ENCODE peak calls at places on chromosomes 11 and 22, in six cellular contexts. M is psoas muscle, K is IMR-90, N is K562, F is adrenal gland, J is HCT116. U is an unnamed sample.

GRCh38 chr11:75077316-75077715 is 19.4 kb downstream of the OR2AT4 start:
- DNase-seq in K (peak; percentile 19), J (no peak), F (no peak), N (no peak), M (no peak), U (no peak)

GRCh38 chr11:87398913-87399312 is 361.2 kb downstream of the TMEM135 start:
- DNase-seq in K (no peak), F (no peak), N (no peak), J (no peak), M (peak; percentile 41), U (no peak)

GRCh38 chr11:12224537-12224893 is 114.1 kb downstream of the MICAL2 start:
- DNase-seq in F (peak; percentile 32), M (peak; percentile 80), J (no peak), N (no peak), K (peak; percentile 94), U (peak; percentile 94)

GRCh38 chr11:45208135-45208534 is 61.7 kb downstream of the PRDM11 start:
- DNase-seq in N (no peak), F (no peak), M (no peak), K (no peak), J (no peak), U (no peak)

GRCh38 chr11:115421338-115422012 is 82.7 kb downstream of the CADM1 start:
- DNase-seq in F (no peak), N (no peak), M (no peak), K (no peak), J (no peak), U (peak; percentile 62)

GRCh38 chr11:134474070-134474860 is 62.2 kb upstream of the B3GAT1 start:
- DNase-seq in N (no peak), F (no peak), J (no peak), M (no peak), K (no peak), U (no peak)

GRCh38 chr11:86742436-86742805 is 57.9 kb upstream of the PRSS23 start:
- DNase-seq in N (no peak), M (no peak), F (no peak), K (no peak), J (no peak), U (no peak)

GRCh38 chr11:114246321-114247069 is 49.7 kb upstream of the NNMT start:
- DNase-seq in J (no peak), M (no peak), F (no peak), K (no peak), N (no peak), U (no peak)

GRCh38 chr11:55714982-55715888 is 53.2 kb downstream of the OR4C6 start:
- DNase-seq in N (no peak), J (no peak), F (no peak), M (no peak), K (no peak), U (no peak)

GRCh38 chr11:78427615-78428272 is 10.1 kb upstream of the GAB2 start:
- DNase-seq in J (no peak), M (no peak), N (no peak), K (no peak), F (no peak), U (no peak)

GRCh38 chr11:78429667-78430066 is 12.0 kb upstream of the GAB2 start:
- DNase-seq in N (no peak), K (no peak), F (no peak), J (no peak), M (no peak), U (no peak)

GRCh38 chr11:78428773-78429172 is 11.2 kb upstream of the GAB2 start:
- DNase-seq in F (no peak), N (no peak), M (no peak), J (no peak), K (peak; percentile 21), U (no peak)

GRCh38 chr11:78429209-78429608 is 11.6 kb upstream of the GAB2 start:
- DNase-seq in J (no peak), F (no peak), N (no peak), K (no peak), M (no peak), U (no peak)

GRCh38 chr11:78428273-78428651 is 10.6 kb upstream of the GAB2 start:
- DNase-seq in J (no peak), F (no peak), K (no peak), M (no peak), N (no peak), U (no peak)
- H3K27ac ChIP-seq in J (no peak overlapping the region), F (no peak overlapping the region), K (no peak overlapping the region), M (no peak overlapping the region), N (no peak overlapping the region), U (no peak overlapping the region)

GRCh38 chr11:2310786-2311455 is 9.1 kb downstream of the TSPAN32 start:
- DNase-seq in F (no peak), M (no peak), J (no peak), K (no peak), N (no peak), U (no peak)

GRCh38 chr11:2314136-2314524 is 12.3 kb downstream of the TSPAN32 start:
- DNase-seq in F (no peak), K (no peak), M (no peak), N (no peak), J (no peak), U (no peak)

GRCh38 chr11:2311456-2312201 is 9.8 kb downstream of the TSPAN32 start:
- DNase-seq in J (no peak), M (no peak), N (no peak), K (no peak), F (no peak), U (no peak)

GRCh38 chr11:2313051-2313951 is 11.5 kb downstream of the TSPAN32 start:
- DNase-seq in M (no peak), K (no peak), F (no peak), J (no peak), N (peak; percentile 54), U (no peak)

GRCh38 chr11:2312232-2313042 is 10.6 kb downstream of the TSPAN32 start:
- DNase-seq in F (no peak), M (no peak), J (no peak), K (peak; percentile 49), N (no peak), U (peak; percentile 40)
- TF ChIP-seq CTCF in F (no peak), M (no peak), J (no peak), K (no peak), N (no peak), U (no peak)

GRCh38 chr11:3231550-3231850 is 717 bp downstream of the MRGPRE start:
- DNase-seq in M (no peak), K (no peak), N (no peak), J (no peak), F (no peak), U (no peak)

GRCh38 chr11:3230636-3231549 is 1.3 kb downstream of the MRGPRE start:
- DNase-seq in J (no peak), M (no peak), K (no peak), N (no peak), F (no peak), U (no peak)

GRCh38 chr11:3229673-3230630 is 2.3 kb downstream of the MRGPRE start:
- DNase-seq in N (no peak), K (no peak), J (no peak), F (no peak), M (no peak), U (no peak)

GRCh38 chr11:3232956-3233355 is 739 bp upstream of the MRGPRE start:
- DNase-seq in K (no peak), M (no peak), N (no peak), F (no peak), J (no peak), U (no peak)

DNA sequence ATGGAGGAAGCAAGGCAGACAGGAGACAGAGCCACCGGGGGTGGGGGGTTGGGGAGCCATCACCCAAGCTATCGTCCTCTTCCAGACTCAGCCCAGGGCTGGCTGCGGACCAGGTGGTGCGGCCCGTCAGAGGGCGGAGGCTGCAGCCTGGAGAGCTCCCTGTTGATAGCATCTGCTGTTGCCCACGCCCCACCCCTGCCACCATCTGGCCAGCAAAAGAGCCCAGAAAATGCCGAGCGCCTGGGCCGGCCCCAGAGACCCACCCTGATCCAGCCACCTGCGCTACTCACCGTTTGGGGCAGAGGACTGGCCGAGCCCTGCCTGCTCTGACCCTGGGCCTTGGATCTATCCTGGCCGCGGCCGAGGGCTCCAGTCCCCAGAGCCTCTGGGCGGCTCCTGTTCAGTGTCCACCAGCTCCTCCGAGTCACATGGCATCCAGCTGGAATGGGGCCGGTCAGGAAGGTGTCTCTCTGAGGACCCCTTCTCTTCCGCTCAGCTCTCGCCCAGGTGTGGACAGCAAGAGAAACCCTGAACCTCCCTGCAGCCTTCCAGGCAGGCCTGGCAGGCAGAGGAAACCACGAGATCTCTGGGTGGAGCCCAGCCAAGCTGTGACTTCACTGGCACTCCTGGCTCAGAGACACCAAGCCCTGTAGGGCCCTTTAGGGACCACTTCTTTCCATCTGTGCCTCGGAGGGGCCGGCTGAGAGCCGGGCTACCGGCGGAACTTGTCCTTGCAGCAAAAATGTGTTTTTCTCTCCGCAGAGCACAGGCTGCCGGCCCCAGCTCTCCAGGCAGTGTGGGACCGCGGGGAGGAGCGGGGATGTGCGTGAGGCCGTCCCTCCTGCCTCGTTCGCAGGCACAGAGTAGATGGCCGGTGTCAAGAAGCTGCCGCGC is at the start of gene MRGPRE:
- DNase-seq in M (no peak), N (peak; percentile 97), J (no peak), F (no peak), K (no peak), U (no peak)
- H3K4me3 ChIP-seq in M (peak within 1 kb of the TSS; percentile 34), N (no peak within 1 kb of the TSS), J (no peak within 1 kb of the TSS), F (no peak within 1 kb of the TSS), K (no peak within 1 kb of the TSS), U (no peak within 1 kb of the TSS)

GRCh38 chr22:48267681-48268080 is 1505.2 kb downstream of the TBC1D22A start:
- DNase-seq in J (no peak), K (no peak), M (no peak), F (no peak), N (no peak), U (no peak)
- H3K27ac ChIP-seq in J (no peak overlapping the region), K (no peak overlapping the region), M (no peak overlapping the region), F (no peak overlapping the region), N (no peak overlapping the region), U (no peak overlapping the region)

GRCh38 chr22:34414467-34415440 is 494.5 kb upstream of the LARGE1 start:
- DNase-seq in K (no peak), N (peak; percentile 14), M (no peak), F (peak; percentile 31), J (peak; percentile 4), U (peak; percentile 93)
- TF ChIP-seq CTCF in K (no peak), N (peak; percentile 40), M (no peak), F (peak; percentile 28), J (no peak), U (no peak)